ENCODE peak calls at places on chromosomes 4 and X, in eight cellular contexts. B is DND-41, U is adrenal gland, O is heart right ventricle, L is OCI-LY7, J is uterus, M is A549, G is endodermal cell. H is an unnamed sample. For H3K4me1, the result is how much of the 10 kb centered on the place peaks cover.

GRCh38 chr4:153023692-153024394 is 87.7 kb downstream of the FHDC1 start:
- DNase-seq in M (no peak), U (no peak), G (no peak), L (no peak), O (no peak), J (no peak), B (no peak), H (no peak)

GRCh38 chr4:1496116-1496642 is 89.9 kb upstream of the NKX1-1 start:
- DNase-seq in U (no peak), G (peak), O (no peak), J (no peak), L (no peak), B (no peak), M (no peak), H (no peak)

GRCh38 chrX:125293792-125294780 is 25.6 kb upstream of the TEX13C start:
- DNase-seq in O (no peak), G (no peak), L (no peak), M (peak), B (no peak), U (no peak), J (no peak), H (no peak)

GRCh38 chr4:115366390-115366789 is 253.0 kb upstream of the NDST4 start:
- DNase-seq in U (no peak), O (no peak), B (no peak), M (no peak), G (no peak), L (no peak), J (no peak), H (no peak)

GRCh38 chr4:4395849-4396627 is 9.1 kb downstream of the NSG1 start:
- DNase-seq in L (peak), M (no peak), B (no peak), O (no peak), G (peak), U (no peak), J (no peak), H (peak)

GRCh38 chrX:38138157-38138556 is 82.5 kb downstream of the SRPX start:
- DNase-seq in J (no peak), M (no peak), U (no peak), L (no peak), O (no peak), G (peak), B (no peak), H (no peak)

GRCh38 chr4:81152839-81153713 is 61.9 kb downstream of the PRKG2 start:
- DNase-seq in M (no peak), B (no peak), U (no peak), O (no peak), L (no peak), G (no peak), J (no peak), H (no peak)

GRCh38 chr4:138140879-138141278 is 101.3 kb downstream of the SLC7A11 start:
- DNase-seq in J (no peak), G (no peak), M (no peak), L (no peak), B (no peak), O (no peak), U (no peak), H (no peak)

GRCh38 chrX:132741706-132742105 is 216.7 kb downstream of the HS6ST2 start:
- DNase-seq in J (no peak), L (no peak), B (no peak), G (no peak), U (no peak), M (no peak), O (no peak), H (no peak)

GRCh38 chrX:105658136-105658535 is 164.2 kb upstream of the NRK start:
- DNase-seq in O (no peak), G (no peak), M (no peak), U (no peak), B (no peak), J (no peak), L (no peak), H (peak)

GRCh38 chrX:116204947-116205346 is 34.4 kb downstream of the AGTR2 start:
- DNase-seq in M (peak), B (no peak), J (no peak), L (peak), O (no peak), G (no peak), U (no peak), H (peak)

GRCh38 chrX:112849010-112849409 is 8.4 kb upstream of the AMOT start:
- DNase-seq in B (no peak), O (peak), L (peak), J (no peak), U (no peak), G (no peak), M (no peak), H (no peak)

GRCh38 chr4:148041606-148042324 is 309.9 kb downstream of the ARHGAP10 start:
- DNase-seq in G (no peak), U (no peak), B (no peak), J (no peak), M (no peak), L (no peak), O (no peak), H (no peak)

GRCh38 chrX:858542-859078 is 228.0 kb downstream of the SHOX start:
- DNase-seq in B (no peak), U (no peak), G (no peak), O (no peak), J (no peak), L (no peak), M (no peak), H (no peak)

GRCh38 chr4:159366966-159367365 is 264.1 kb downstream of the RAPGEF2 start:
- DNase-seq in M (peak), O (peak), J (no peak), U (peak), L (no peak), B (no peak), G (no peak), H (no peak)

GRCh38 chrX:52424658-52425057 is 55.8 kb downstream of the XAGE2 start:
- DNase-seq in M (peak), B (no peak), U (no peak), G (no peak), J (no peak), O (no peak), L (no peak), H (peak)

GRCh38 chrX:108734426-108734825 is 1.9 kb downstream of the IRS4 start:
- DNase-seq in L (no peak), O (no peak), J (no peak), B (no peak), U (no peak), M (no peak), G (no peak), H (no peak)

GRCh38 chr4:17722361-17722710 is 59.1 kb downstream of the FAM184B start:
- DNase-seq in M (no peak), O (no peak), U (no peak), L (no peak), G (no peak), B (no peak), J (no peak), H (no peak)

GRCh38 chr4:15011166-15011565 is 8.9 kb downstream of the CPEB2 start:
- DNase-seq in O (no peak), U (no peak), B (no peak), M (no peak), G (no peak), J (no peak), L (no peak), H (no peak)

GRCh38 chr4:33715996-33716395 is 2528.3 kb downstream of the ARAP2 start:
- DNase-seq in L (no peak), M (no peak), J (no peak), O (no peak), U (no peak), B (peak), G (no peak), H (peak)

DNA sequence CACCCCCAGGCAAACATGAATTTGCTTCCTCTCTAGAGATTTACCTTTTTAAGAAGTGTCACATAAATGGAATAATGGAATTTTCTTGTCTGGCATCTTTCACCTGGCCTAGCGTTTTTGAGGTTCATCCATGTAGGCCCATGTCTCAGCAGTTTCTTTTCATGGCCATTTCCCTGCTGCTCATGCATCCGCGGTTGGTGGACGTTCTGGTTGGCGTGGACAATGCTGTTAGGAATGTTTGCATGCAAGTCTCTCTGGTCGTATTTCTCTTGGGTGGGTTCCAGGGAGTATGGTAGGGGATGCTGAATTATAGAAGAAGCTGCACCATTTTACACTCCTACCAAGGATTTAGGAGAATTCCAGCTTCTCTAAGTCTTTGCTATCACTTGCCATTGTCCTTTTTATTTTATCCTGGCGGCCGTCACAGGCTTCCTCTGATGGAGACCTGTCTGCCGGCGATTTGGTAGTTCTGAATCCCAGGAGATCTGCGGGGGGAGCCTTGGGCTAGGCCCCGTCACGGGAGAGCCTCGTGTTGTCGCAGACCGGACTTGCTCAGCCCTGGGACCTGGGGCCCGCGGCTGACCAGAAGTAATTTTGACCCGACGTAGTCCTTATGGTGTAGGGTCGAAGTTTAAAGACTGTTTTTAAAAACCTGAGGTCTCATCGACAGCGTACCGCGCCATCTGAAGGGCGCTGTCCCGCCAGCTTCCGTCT is 56.9 kb upstream of the TADA2B start:
- DNase-seq in O (peak), L (no peak), B (no peak), G (peak), J (no peak), U (peak), M (peak), H (peak)
- H3K4me1 ChIP-seq in O (under half), L (under half), B (under half), G (under half), J (under half), U (under half), M (under half), H (under half)

DNA sequence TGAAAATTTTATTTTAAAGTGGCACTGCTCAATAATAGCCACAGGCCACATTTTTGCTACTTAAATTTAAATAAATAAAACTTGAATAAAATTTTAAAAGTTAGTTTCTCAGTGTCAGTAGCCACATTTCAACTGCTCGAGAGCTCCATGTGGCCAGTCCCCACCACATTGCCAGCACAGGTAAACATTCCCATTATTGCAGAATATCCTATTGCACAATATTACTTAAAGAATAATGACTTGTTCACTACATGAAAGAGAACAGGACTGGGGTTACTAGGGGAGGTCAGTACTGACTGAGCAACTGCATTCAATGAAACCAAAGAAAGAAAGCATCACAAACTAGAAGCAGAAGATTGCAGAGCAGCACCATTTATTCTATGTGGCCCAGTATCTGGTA is 2201.6 kb upstream of the TENM3 start:
- DNase-seq in M (no peak), U (no peak), G (no peak), J (no peak), B (no peak), L (no peak), O (no peak), H (no peak)
- H3K4me1 ChIP-seq in M (under half), U (under half), G (under half), J (under half), B (under half), L (under half), O (under half), H (under half)

GRCh38 chr4:165325732-165326512 is 1.5 kb upstream of the MSMO1 start:
- DNase-seq in M (peak), J (no peak), G (peak), O (no peak), B (no peak), U (peak), L (no peak), H (peak)

GRCh38 chr4:165324203-165324917 is 3.1 kb upstream of the MSMO1 start:
- DNase-seq in G (no peak), U (no peak), J (no peak), B (no peak), M (no peak), O (no peak), L (no peak), H (no peak)

GRCh38 chr4:165327211-165328100 is at the start of gene MSMO1:
- DNase-seq in B (peak), U (peak), G (peak), L (peak), M (peak), O (peak), J (peak), H (peak)

GRCh38 chr4:165326831-165327210 is 648 bp upstream of the MSMO1 start:
- DNase-seq in G (peak), L (peak), O (peak), B (peak), U (peak), J (no peak), M (no peak), H (no peak)

GRCh38 chr4:165324918-165325304 is 2.6 kb upstream of the MSMO1 start:
- DNase-seq in G (no peak), J (no peak), M (no peak), L (no peak), B (no peak), U (no peak), O (no peak), H (no peak)
- H3K4me1 ChIP-seq in G (under half), J (under half), M (under half), L (under half), B (under half), U (under half), O (under half), H (under half)

GRCh38 chr4:151667666-151668065 is 93.1 kb downstream of the GATB start:
- DNase-seq in M (no peak), J (no peak), B (no peak), U (no peak), O (no peak), L (no peak), G (no peak), H (no peak)

GRCh38 chr4:151670843-151671242 is 90.0 kb downstream of the GATB start:
- DNase-seq in O (no peak), M (no peak), L (no peak), U (no peak), B (no peak), J (no peak), G (no peak), H (no peak)

GRCh38 chr4:151671541-151672059 is 89.2 kb downstream of the GATB start:
- DNase-seq in M (no peak), J (no peak), L (no peak), U (no peak), G (peak), O (no peak), B (no peak), H (no peak)

GRCh38 chr4:151668687-151669402 is 92.0 kb downstream of the GATB start:
- DNase-seq in G (no peak), O (no peak), B (no peak), M (no peak), J (no peak), U (no peak), L (no peak), H (no peak)

DNA sequence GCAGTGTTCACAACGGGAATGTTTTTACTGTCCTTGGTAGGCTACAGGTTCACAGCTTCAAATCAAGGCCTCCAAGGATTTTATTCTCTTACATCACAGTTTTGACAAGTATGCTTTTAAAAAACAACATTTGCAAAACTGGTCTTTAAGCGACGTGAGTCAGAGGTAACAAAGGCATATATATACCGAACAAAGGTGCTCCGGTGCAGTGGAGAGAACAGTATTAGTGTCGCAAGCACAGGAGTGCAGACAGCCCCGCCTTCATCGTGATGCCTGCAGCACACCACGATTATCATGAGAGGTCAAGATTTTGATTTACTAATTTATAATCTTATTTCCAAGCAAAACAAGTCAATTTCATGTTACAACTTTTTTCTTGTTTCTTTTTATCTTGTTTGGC is 90.8 kb downstream of the GATB start:
- DNase-seq in U (no peak), G (no peak), J (no peak), B (no peak), M (no peak), L (no peak), O (no peak), H (no peak)
- H3K4me1 ChIP-seq in U (under half), G (under half), J (under half), B (under half), M (under half), L (under half), O (under half), H (under half)

DNA sequence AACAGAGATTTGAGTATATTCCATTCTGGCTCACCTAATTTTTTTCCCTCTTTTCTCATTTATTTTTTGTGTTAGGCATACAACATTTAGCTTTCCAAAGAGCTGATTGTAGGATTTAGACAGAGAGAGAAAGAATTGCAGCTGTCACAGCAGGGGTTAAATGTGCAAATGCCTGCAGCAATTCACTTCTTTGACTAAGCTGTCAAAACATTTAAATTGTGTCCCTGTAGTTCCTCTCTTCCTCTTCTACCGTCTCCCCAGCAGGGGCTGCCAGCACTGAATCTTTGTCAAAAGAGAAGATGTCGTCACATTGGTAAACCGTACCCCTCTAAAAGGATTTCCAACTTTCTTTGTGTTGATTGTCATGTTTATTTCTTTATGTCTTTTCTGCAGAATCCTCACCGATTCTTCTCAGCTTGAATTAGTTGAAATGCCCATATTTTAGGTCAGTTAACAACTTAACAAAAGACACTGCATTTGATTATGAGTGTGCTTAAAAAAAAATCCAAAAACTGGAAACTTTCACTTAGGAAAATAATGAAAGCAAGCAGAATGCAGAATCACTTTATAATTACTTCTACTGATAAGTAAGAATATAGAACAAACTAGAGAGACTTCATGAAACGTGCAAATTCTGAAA is 111.1 kb upstream of the PTPN13 start:
- DNase-seq in B (peak), L (no peak), U (no peak), O (no peak), J (no peak), G (peak), M (no peak), H (no peak)
- H3K4me1 ChIP-seq in B (under half), L (under half), U (under half), O (under half), J (under half), G (under half), M (under half), H (under half)

GRCh38 chrX:41095174-41095573 is 9.9 kb downstream of the USP9X start:
- DNase-seq in O (no peak), J (no peak), U (no peak), B (no peak), M (no peak), L (no peak), G (no peak), H (no peak)

GRCh38 chrX:41095962-41096955 is 11.0 kb downstream of the USP9X start:
- DNase-seq in M (no peak), B (no peak), J (no peak), U (no peak), L (no peak), G (no peak), O (no peak), H (no peak)

GRCh38 chrX:41097326-41097725 is 12.1 kb downstream of the USP9X start:
- DNase-seq in L (no peak), J (no peak), U (no peak), O (no peak), M (no peak), B (no peak), G (no peak), H (no peak)

GRCh38 chrX:41090568-41091238 is 5.5 kb downstream of the USP9X start:
- DNase-seq in M (no peak), L (no peak), J (no peak), U (no peak), G (no peak), B (no peak), O (no peak), H (no peak)

DNA sequence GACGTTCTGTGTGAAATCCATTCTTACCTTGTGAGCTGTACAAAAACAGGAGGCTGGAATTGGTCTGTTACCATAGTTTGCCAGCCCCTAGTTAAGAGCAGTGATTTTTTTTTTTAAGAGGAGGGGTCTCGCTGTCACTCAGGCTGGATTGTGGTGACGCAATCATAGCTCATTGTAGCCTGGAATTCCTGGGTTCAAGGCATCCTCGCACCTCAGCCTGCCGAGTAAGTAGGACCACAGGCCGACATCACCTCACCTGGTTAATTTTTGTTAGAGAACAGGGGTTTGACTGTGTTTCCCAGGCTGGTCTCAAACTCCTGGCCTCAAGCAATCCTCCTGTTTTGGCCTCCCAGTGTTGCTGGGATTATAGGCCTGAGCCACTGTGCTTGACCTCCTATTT is 7.5 kb downstream of the USP9X start:
- DNase-seq in O (no peak), M (no peak), L (no peak), B (no peak), G (no peak), U (no peak), J (no peak), H (no peak)
- H3K4me1 ChIP-seq in O (under half), M (half or more), L (under half), B (under half), G (under half), U (under half), J (under half), H (under half)

DNA sequence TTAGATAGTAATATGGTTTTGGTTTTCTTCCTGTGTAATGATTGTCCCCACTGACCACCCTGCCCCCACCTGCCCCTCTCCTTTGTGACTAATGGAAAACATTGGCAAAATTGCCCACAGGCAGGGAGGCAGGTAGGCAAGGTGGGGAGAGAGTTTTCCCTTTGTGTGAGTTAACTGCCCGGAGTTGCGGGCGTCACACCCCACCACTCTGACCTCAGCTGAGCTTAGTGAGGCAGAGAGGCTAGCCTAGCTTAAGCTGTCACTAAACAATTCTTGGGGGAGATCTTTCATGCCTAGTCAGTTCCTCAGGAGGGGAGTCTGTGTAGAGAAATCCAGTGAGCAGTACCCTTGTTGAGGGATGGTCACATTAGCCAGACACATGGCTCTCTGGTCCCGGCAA is 245.3 kb downstream of the BCOR start:
- DNase-seq in J (no peak), U (no peak), M (no peak), L (no peak), G (no peak), B (no peak), O (no peak), H (no peak)
- H3K4me1 ChIP-seq in J (under half), U (under half), M (under half), L (under half), G (under half), B (half or more), O (under half), H (under half)

GRCh38 chrX:12890467-12890866 is 16.0 kb upstream of the TLR8 start:
- DNase-seq in J (no peak), O (no peak), U (no peak), B (peak), M (no peak), G (no peak), L (peak), H (no peak)
- H3K4me1 ChIP-seq in J (under half), O (under half), U (under half), B (under half), M (under half), G (under half), L (half or more), H (under half)

H was measured in astrocyte.